ENCODE peak calls at places on chromosome 11, in ten cellular contexts. X is stimulated activated CD4-positive, alpha-beta T cell treated with anti-CD3 and anti-CD28 coated beads, Interleukin-2, amount 100 ng/mL, for 24 hours; P is activated naive CD8-positive, alpha-beta T cell treated with anti-CD3 and anti-CD28 coated beads, Interleukin-2, amount 50 U/mL, for 24 hours; J is stimulated activated CD8-positive, alpha-beta memory T cell treated with anti-CD3 and anti-CD28 coated beads, Interleukin-4, amount 100 ng/mL, for 1 hour; Z is CD8-positive, alpha-beta T cell; I is GM12891; Y is LoVo; T is activated T-cell treated with anti-CD3 and anti-CD28 coated beads for 48 hours; U is fibroblast of the conjunctiva; S is activated CD8-positive, alpha-beta memory T cell treated with anti-CD3 and anti-CD28 coated beads for 1 hour. L is an unnamed sample.

GRCh38 chr11:45022294-45023064 is 71.8 kb upstream of the TP53I11 start:
- DNase-seq in X (no peak), P (no peak), J (no peak), Z (no peak), I (no peak), Y (no peak), T (no peak), U (no peak), S (no peak), L (no peak)

GRCh38 chr11:103609117-103610066 is 427.0 kb upstream of the DDI1 start:
- DNase-seq in X (no peak), P (no peak), J (no peak), Z (no peak), I (no peak), Y (peak; percentile 57), T (no peak), U (peak; percentile 84), S (no peak), L (no peak)

GRCh38 chr11:73889019-73889418 is 12.2 kb downstream of the PAAF1 start:
- DNase-seq in X (no peak), P (no peak), J (no peak), Z (no peak), I (no peak), Y (no peak), T (no peak), U (no peak), S (no peak), L (no peak)

GRCh38 chr11:46674463-46675287 is 25.7 kb downstream of the ARHGAP1 start:
- DNase-seq in X (no peak), P (no peak), J (no peak), Z (no peak), I (no peak), Y (no peak), T (no peak), U (no peak), S (no peak), L (no peak)

GRCh38 chr11:100467821-100468508 is 219.1 kb upstream of the ARHGAP42 start:
- DNase-seq in X (no peak), P (no peak), J (no peak), Z (no peak), I (no peak), Y (no peak), T (no peak), U (no peak), S (no peak), L (no peak)

GRCh38 chr11:114621950-114622809 is 26.6 kb upstream of the NXPE4 start:
- DNase-seq in X (no peak), P (no peak), J (no peak), Z (no peak), I (no peak), Y (no peak), T (no peak), U (no peak), S (no peak), L (no peak)

GRCh38 chr11:5284551-5285130 is 14.9 kb upstream of the HBE1 start:
- DNase-seq in X (no peak), P (no peak), J (no peak), Z (no peak), I (no peak), Y (no peak), T (no peak), U (no peak), S (no peak), L (no peak)

GRCh38 chr11:1348146-1348545 is 38.7 kb upstream of the TOLLIP start:
- DNase-seq in X (no peak), P (no peak), J (no peak), Z (no peak), I (no peak), Y (no peak), T (no peak), U (no peak), S (no peak), L (no peak)

GRCh38 chr11:118744001-118744400 is 47.0 kb downstream of the DDX6 start:
- DNase-seq in X (no peak), P (no peak), J (no peak), Z (no peak), I (no peak), Y (no peak), T (no peak), U (peak; percentile 29), S (no peak), L (no peak)

L was measured in ascending aorta.